ENCODE peak calls at places on chromosomes 5 and 9, in five cellular contexts. One of them, this sample, is unnamed.

GRCh38 chr5:78601622-78602314 is 46.8 kb downstream of the LHFPL2 start:
- DNase-seq in A549: peak
- DNase-seq in GM12878: no peak
- DNase-seq in HepG2: peak
- DNase-seq in K562: no peak
- DNase-seq in this sample: no peak

GRCh38 chr5:133552925-133553525 is 59.3 kb downstream of the FSTL4 start:
- DNase-seq in A549: peak
- DNase-seq in K562: peak
- DNase-seq in HepG2: peak
- DNase-seq in GM12878: no peak
- DNase-seq in this sample: peak

GRCh38 chr5:152259702-152260101 is 145.4 kb downstream of the NMUR2 start:
- DNase-seq in K562: no peak
- DNase-seq in HepG2: no peak
- DNase-seq in A549: no peak
- DNase-seq in GM12878: no peak
- DNase-seq in this sample: no peak

GRCh38 chr5:157511656-157512644 is 51.9 kb downstream of the NIPAL4 start:
- DNase-seq in A549: peak
- DNase-seq in HepG2: peak
- DNase-seq in GM12878: no peak
- DNase-seq in K562: peak
- DNase-seq in this sample: peak

GRCh38 chr5:143870871-143871632 is 59.1 kb downstream of the HMHB1 start:
- DNase-seq in K562: no peak
- DNase-seq in HepG2: no peak
- DNase-seq in GM12878: no peak
- DNase-seq in A549: no peak
- DNase-seq in this sample: peak

GRCh38 chr9:99822096-99822595 is 461 bp downstream of the NR4A3 start:
- DNase-seq in K562: no peak
- DNase-seq in A549: no peak
- DNase-seq in HepG2: no peak
- DNase-seq in GM12878: no peak
- DNase-seq in this sample: no peak

GRCh38 chr9:109652971-109653370 is 127.0 kb upstream of the PALM2AKAP2 start:
- DNase-seq in HepG2: peak
- DNase-seq in GM12878: no peak
- DNase-seq in A549: peak
- DNase-seq in K562: no peak
- DNase-seq in this sample: peak

GRCh38 chr9:81083062-81083461 is 606.3 kb downstream of the TLE1 start:
- DNase-seq in GM12878: no peak
- DNase-seq in A549: peak
- DNase-seq in HepG2: no peak
- DNase-seq in K562: no peak
- DNase-seq in this sample: peak

GRCh38 chr9:137905740-137906139 is 28.2 kb downstream of the CACNA1B start:
- DNase-seq in HepG2: no peak
- DNase-seq in GM12878: no peak
- DNase-seq in A549: no peak
- DNase-seq in K562: no peak
- DNase-seq in this sample: no peak

GRCh38 chr9:23291001-23291400 is 535.0 kb downstream of the ELAVL2 start:
- DNase-seq in HepG2: no peak
- DNase-seq in A549: no peak
- DNase-seq in K562: no peak
- DNase-seq in GM12878: no peak
- DNase-seq in this sample: no peak

GRCh38 chr5:163563880-163564279 is 58.5 kb downstream of the MAT2B start:
- DNase-seq in A549: no peak
- DNase-seq in HepG2: no peak
- DNase-seq in GM12878: no peak
- DNase-seq in K562: no peak
- DNase-seq in this sample: peak

GRCh38 chr5:153782589-153783238 is 256.0 kb downstream of the FAM114A2 start:
- DNase-seq in A549: no peak
- DNase-seq in K562: no peak
- DNase-seq in GM12878: no peak
- DNase-seq in HepG2: no peak
- DNase-seq in this sample: peak

GRCh38 chr5:33462456-33462855 is 21.7 kb downstream of the TARS1 start:
- DNase-seq in GM12878: no peak
- DNase-seq in A549: no peak
- DNase-seq in K562: no peak
- DNase-seq in HepG2: no peak
- DNase-seq in this sample: no peak

GRCh38 chr5:620586-621180 is 8.5 kb downstream of the CEP72 start:
- DNase-seq in HepG2: peak
- DNase-seq in K562: no peak
- DNase-seq in GM12878: no peak
- DNase-seq in A549: no peak
- DNase-seq in this sample: no peak

GRCh38 chr9:68455436-68455835 is 85.2 kb downstream of the TMEM252 start:
- DNase-seq in A549: no peak
- DNase-seq in HepG2: no peak
- DNase-seq in GM12878: no peak
- DNase-seq in K562: no peak
- DNase-seq in this sample: no peak

GRCh38 chr5:125582358-125582757 is 835.9 kb upstream of the ZNF608 start:
- DNase-seq in A549: no peak
- DNase-seq in GM12878: no peak
- DNase-seq in K562: no peak
- DNase-seq in HepG2: no peak
- DNase-seq in this sample: no peak

GRCh38 chr9:113598451-113598850 is 134.9 kb downstream of the RGS3 start:
- DNase-seq in K562: no peak
- DNase-seq in A549: no peak
- DNase-seq in HepG2: no peak
- DNase-seq in GM12878: no peak
- DNase-seq in this sample: no peak

GRCh38 chr9:132754236-132754635 is 84.0 kb downstream of the GTF3C4 start:
- DNase-seq in GM12878: no peak
- DNase-seq in HepG2: no peak
- DNase-seq in A549: no peak
- DNase-seq in K562: no peak
- DNase-seq in this sample: no peak

GRCh38 chr9:72315089-72315509 is 49.9 kb downstream of the ZFAND5 start:
- DNase-seq in K562: no peak
- DNase-seq in A549: peak
- DNase-seq in GM12878: no peak
- DNase-seq in HepG2: no peak
- DNase-seq in this sample: no peak

GRCh38 chr9:90884178-90884577 is 82.6 kb downstream of the SYK start:
- DNase-seq in GM12878: no peak
- DNase-seq in A549: no peak
- DNase-seq in HepG2: no peak
- DNase-seq in K562: no peak
- DNase-seq in this sample: no peak

GRCh38 chr5:41009228-41009627 is 61.9 kb downstream of the MROH2B start:
- DNase-seq in HepG2: peak
- DNase-seq in A549: peak
- DNase-seq in K562: no peak
- DNase-seq in GM12878: no peak
- DNase-seq in this sample: no peak

GRCh38 chr5:132770476-132771159 is 6.4 kb downstream of the SEPTIN8 start:
- DNase-seq in HepG2: no peak
- DNase-seq in GM12878: no peak
- DNase-seq in K562: no peak
- DNase-seq in A549: no peak
- DNase-seq in this sample: no peak

GRCh38 chr9:126379661-126380365 is 53.2 kb downstream of the MVB12B start:
- DNase-seq in K562: no peak
- DNase-seq in HepG2: no peak
- DNase-seq in GM12878: no peak
- DNase-seq in A549: no peak
- DNase-seq in this sample: no peak

GRCh38 chr5:31378838-31379237 is 153.1 kb downstream of the DROSHA start:
- DNase-seq in HepG2: no peak
- DNase-seq in K562: peak
- DNase-seq in GM12878: no peak
- DNase-seq in A549: no peak
- DNase-seq in this sample: no peak

GRCh38 chr5:37182667-37183066 is 66.5 kb downstream of the CPLANE1 start:
- DNase-seq in A549: no peak
- DNase-seq in GM12878: no peak
- DNase-seq in K562: no peak
- DNase-seq in HepG2: no peak
- DNase-seq in this sample: no peak

GRCh38 chr5:125401724-125402622 is 655.5 kb upstream of the ZNF608 start:
- DNase-seq in K562: no peak
- DNase-seq in HepG2: no peak
- DNase-seq in GM12878: no peak
- DNase-seq in A549: no peak
- DNase-seq in this sample: no peak

GRCh38 chr5:68071243-68071642 is 144.3 kb upstream of the PIK3R1 start:
- DNase-seq in A549: no peak
- DNase-seq in GM12878: no peak
- DNase-seq in K562: no peak
- DNase-seq in HepG2: no peak
- DNase-seq in this sample: no peak

GRCh38 chr5:143108498-143109128 is 294.9 kb downstream of the NR3C1 start:
- DNase-seq in GM12878: no peak
- DNase-seq in HepG2: peak
- DNase-seq in A549: no peak
- DNase-seq in K562: no peak
- DNase-seq in this sample: no peak

DNA sequence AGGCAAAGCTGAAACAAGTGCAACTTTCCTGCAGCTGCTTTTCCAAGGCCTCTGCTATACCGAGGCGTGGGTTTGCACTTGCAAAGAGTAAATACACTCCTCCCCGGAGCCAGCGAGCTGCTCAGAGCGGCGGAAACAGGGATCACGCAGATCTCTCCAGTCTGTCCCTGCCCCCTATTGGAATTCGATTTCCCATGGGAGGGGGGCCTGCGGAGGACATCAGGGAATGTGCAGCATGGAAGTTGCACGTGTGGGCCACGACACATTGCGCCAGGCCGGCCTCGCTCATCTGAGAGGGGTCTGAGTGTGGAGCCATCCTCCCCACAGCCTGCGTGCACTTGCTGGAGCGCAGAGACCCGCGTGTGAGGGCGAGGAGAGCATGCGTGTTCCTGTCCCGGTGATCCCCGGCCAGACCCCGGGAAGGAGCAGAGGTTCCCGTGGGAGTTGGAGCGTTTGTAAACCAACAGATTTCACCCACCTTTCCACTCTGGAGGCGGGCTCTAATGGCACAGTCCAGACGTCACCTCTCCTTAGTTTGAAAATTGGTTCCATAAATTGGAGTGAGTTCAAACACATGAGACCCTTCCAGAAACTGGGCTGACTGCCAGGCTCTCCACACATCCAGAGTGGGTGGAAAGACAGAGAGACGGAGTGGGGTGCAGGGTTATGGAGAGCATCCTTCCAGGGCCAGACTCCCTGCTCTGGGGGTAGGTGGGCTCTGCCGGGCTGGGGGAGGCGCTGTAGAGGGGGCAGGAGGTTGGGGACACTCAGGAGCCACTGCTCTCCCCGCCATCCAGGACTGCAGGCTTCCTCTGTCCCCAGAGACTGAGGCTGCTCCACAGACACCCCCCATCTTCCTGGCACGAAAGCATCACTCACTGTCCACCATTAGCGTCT is 104.5 kb upstream of the PHYKPL start:
- DNase-seq in GM12878: no peak
- DNase-seq in K562: no peak
- DNase-seq in HepG2: no peak
- DNase-seq in A549: no peak
- DNase-seq in this sample: peak
- H3K4me3 ChIP-seq in GM12878: no peak
- H3K4me3 ChIP-seq in K562: no peak
- H3K4me3 ChIP-seq in HepG2: no peak
- H3K4me3 ChIP-seq in A549: no peak
- H3K4me3 ChIP-seq in this sample: no peak

GRCh38 chr5:140246378-140247122 is 56.4 kb downstream of the PFDN1 start:
- DNase-seq in A549: no peak
- DNase-seq in K562: no peak
- DNase-seq in GM12878: no peak
- DNase-seq in HepG2: no peak
- DNase-seq in this sample: no peak

GRCh38 chr5:140243855-140244254 is 59.0 kb downstream of the PFDN1 start:
- DNase-seq in K562: no peak
- DNase-seq in HepG2: no peak
- DNase-seq in A549: no peak
- DNase-seq in GM12878: no peak
- DNase-seq in this sample: no peak

GRCh38 chr5:140244525-140245025 is 58.3 kb downstream of the PFDN1 start:
- DNase-seq in K562: peak
- DNase-seq in GM12878: no peak
- DNase-seq in HepG2: peak
- DNase-seq in A549: peak
- DNase-seq in this sample: peak

GRCh38 chr5:140245354-140245753 is 57.5 kb downstream of the PFDN1 start:
- DNase-seq in GM12878: no peak
- DNase-seq in A549: no peak
- DNase-seq in HepG2: no peak
- DNase-seq in K562: no peak
- DNase-seq in this sample: no peak

GRCh38 chr5:140245926-140246325 is 57.0 kb downstream of the PFDN1 start:
- DNase-seq in HepG2: no peak
- DNase-seq in K562: no peak
- DNase-seq in GM12878: no peak
- DNase-seq in A549: no peak
- DNase-seq in this sample: no peak
- TF ChIP-seq JUNB in HepG2: no peak
- TF ChIP-seq JUNB in K562: no peak
- TF ChIP-seq JUNB in GM12878: no peak
- TF ChIP-seq JUNB in A549: no peak
- TF ChIP-seq JUNB in this sample: no peak

GRCh38 chr9:87337335-87338074 is 160.2 kb upstream of the DAPK1 start:
- DNase-seq in A549: peak
- DNase-seq in K562: peak
- DNase-seq in HepG2: no peak
- DNase-seq in GM12878: no peak
- DNase-seq in this sample: peak
- H3K4me3 ChIP-seq in A549: peak
- H3K4me3 ChIP-seq in K562: no peak
- H3K4me3 ChIP-seq in HepG2: peak
- H3K4me3 ChIP-seq in GM12878: peak
- H3K4me3 ChIP-seq in this sample: peak

GRCh38 chr5:61299254-61299653 is 32.8 kb upstream of the ZSWIM6 start:
- DNase-seq in A549: no peak
- DNase-seq in GM12878: no peak
- DNase-seq in K562: no peak
- DNase-seq in HepG2: no peak
- DNase-seq in this sample: no peak

GRCh38 chr5:61301345-61301744 is 30.7 kb upstream of the ZSWIM6 start:
- DNase-seq in HepG2: no peak
- DNase-seq in GM12878: no peak
- DNase-seq in A549: no peak
- DNase-seq in K562: no peak
- DNase-seq in this sample: no peak

GRCh38 chr5:61304611-61305369 is 27.3 kb upstream of the ZSWIM6 start:
- DNase-seq in K562: no peak
- DNase-seq in HepG2: peak
- DNase-seq in GM12878: no peak
- DNase-seq in A549: peak
- DNase-seq in this sample: no peak

GRCh38 chr5:61303348-61303747 is 28.7 kb upstream of the ZSWIM6 start:
- DNase-seq in GM12878: no peak
- DNase-seq in HepG2: no peak
- DNase-seq in A549: no peak
- DNase-seq in K562: no peak
- DNase-seq in this sample: no peak

GRCh38 chr5:61301820-61302563 is 30.1 kb upstream of the ZSWIM6 start:
- DNase-seq in HepG2: peak
- DNase-seq in K562: no peak
- DNase-seq in GM12878: no peak
- DNase-seq in A549: peak
- DNase-seq in this sample: no peak
- TF ChIP-seq JUNB in HepG2: no peak
- TF ChIP-seq JUNB in K562: no peak
- TF ChIP-seq JUNB in GM12878: no peak
- TF ChIP-seq JUNB in A549: peak
- TF ChIP-seq JUNB in this sample: no peak

This sample was measured in GM23338.